ENCODE peak calls at places on chromosomes 13 and 19, in seven cellular contexts. C is cardiac muscle cell; W is NAMALWA; D is anterior cingulate cortex; G is stimulated activated CD4-positive, alpha-beta T cell treated with anti-CD3 and anti-CD28 coated beads, Interleukin-4, amount 100 ng/mL, for 1 hour; M is T follicular helper cell; J is ascending aorta. Y is an unnamed sample.

GRCh38 chr13:98688373-98688772 is 64.1 kb downstream of the SLC15A1 start:
- DNase-seq in D (no peak), W (no peak), J (no peak), M (no peak), G (no peak), C (no peak), Y (no peak)

GRCh38 chr13:102598061-102598460 is 1.3 kb downstream of the TPP2 start:
- DNase-seq in D (no peak), W (peak; percentile 38), M (no peak), J (no peak), C (no peak), G (no peak), Y (no peak)

GRCh38 chr13:111431241-111431640 is 110.8 kb downstream of the TEX29 start:
- DNase-seq in G (no peak), D (no peak), C (no peak), W (no peak), J (no peak), M (no peak), Y (no peak)

GRCh38 chr19:2148482-2149135 is 2.8 kb downstream of the AP3D1 start:
- DNase-seq in M (no peak), J (no peak), G (peak; percentile 26), C (no peak), D (no peak), W (no peak), Y (no peak)

GRCh38 chr13:77737583-77738200 is 40.2 kb downstream of the SLAIN1 start:
- DNase-seq in M (no peak), D (no peak), W (no peak), C (no peak), G (no peak), J (no peak), Y (no peak)

GRCh38 chr13:113620036-113620435 is 35.5 kb downstream of the TFDP1 start:
- DNase-seq in M (no peak), C (no peak), J (no peak), W (no peak), G (no peak), D (no peak), Y (no peak)

GRCh38 chr13:25865391-25865790 is 186.4 kb downstream of the SHISA2 start:
- DNase-seq in M (no peak), D (no peak), J (no peak), W (no peak), G (no peak), C (no peak), Y (no peak)

GRCh38 chr19:18848860-18849661 is 17.3 kb downstream of the UPF1 start:
- DNase-seq in J (peak; percentile 91), G (no peak), W (no peak), C (no peak), D (peak; percentile 57), M (no peak), Y (no peak)

GRCh38 chr19:20503536-20503935 is 62.0 kb downstream of the ZNF737 start:
- DNase-seq in M (no peak), D (no peak), W (no peak), J (no peak), C (no peak), G (no peak), Y (no peak)

GRCh38 chr19:19530423-19530804 is 1.7 kb downstream of the YJEFN3 start:
- DNase-seq in M (no peak), D (peak; percentile 21), W (no peak), J (no peak), C (no peak), G (no peak), Y (no peak)

GRCh38 chr13:113724780-113725315 is 34.2 kb upstream of the TMEM255B start:
- DNase-seq in G (peak; percentile 87), J (peak; percentile 87), D (peak; percentile 81), C (peak; percentile 88), W (peak; percentile 30), M (peak; percentile 85), Y (no peak)

GRCh38 chr19:5585461-5586299 is 17.9 kb upstream of the TINCR start:
- DNase-seq in M (no peak), G (peak; percentile 61), D (peak; percentile 77), J (no peak), C (peak; percentile 73), W (no peak), Y (peak; percentile 45)

Y was measured in iPS DF 19.7.